ENCODE peak calls at places on chromosomes 4 and X, in five cellular contexts. M, R, P, T and G are unnamed samples.

GRCh38 chr4:40309250-40309774 is 25.8 kb upstream of the CHRNA9 start:
- DNase-seq in M (peak), R (peak), P (peak), T (peak), G (peak)

GRCh38 chrX:74383611-74384010 is 37.7 kb upstream of the SLC16A2 start:
- DNase-seq in M (peak), R (peak), P (no peak), T (no peak), G (no peak)

GRCh38 chr4:166924456-166924855 is 309.8 kb downstream of the SPOCK3 start:
- DNase-seq in M (no peak), R (no peak), P (no peak), T (no peak), G (no peak)

GRCh38 chr4:25437951-25438350 is 60.9 kb downstream of the ANAPC4 start:
- DNase-seq in M (no peak), R (no peak), P (no peak), T (no peak), G (no peak)

GRCh38 chr4:108336076-108336475 is 167.3 kb upstream of the LEF1 start:
- DNase-seq in M (no peak), R (no peak), P (no peak), T (no peak), G (no peak)

GRCh38 chr4:37535872-37536271 is 150.3 kb downstream of the RELL1 start:
- DNase-seq in M (no peak), R (no peak), P (no peak), T (no peak), G (no peak)

GRCh38 chr4:108118505-108118904 is 50.2 kb downstream of the LEF1 start:
- DNase-seq in M (peak), R (no peak), P (peak), T (no peak), G (peak)

GRCh38 chr4:131137196-131137595 is 2011.9 kb upstream of the PCDH10 start:
- DNase-seq in M (no peak), R (no peak), P (no peak), T (no peak), G (no peak)

GRCh38 chr4:1235381-1236102 is 13.4 kb downstream of the CTBP1 start:
- DNase-seq in M (no peak), R (no peak), P (no peak), T (no peak), G (no peak)

GRCh38 chrX:27598312-27598711 is 8.2 kb downstream of the DCAF8L2 start:
- DNase-seq in M (peak), R (no peak), P (no peak), T (no peak), G (no peak)

GRCh38 chrX:17597836-17598434 is 139.4 kb upstream of the SCML1 start:
- DNase-seq in M (no peak), R (no peak), P (no peak), T (no peak), G (no peak)

GRCh38 chr4:47040828-47041227 is 9.5 kb downstream of the GABRB1 start:
- DNase-seq in M (no peak), R (no peak), P (no peak), T (no peak), G (no peak)

GRCh38 chrX:47644557-47645091 is 5.7 kb downstream of the ELK1 start:
- DNase-seq in M (no peak), R (peak), P (no peak), T (no peak), G (no peak)

GRCh38 chrX:153827903-153828302 is 2.4 kb downstream of the PDZD4 start:
- DNase-seq in M (no peak), R (no peak), P (no peak), T (no peak), G (no peak)

GRCh38 chr4:55447826-55448225 is 52.1 kb downstream of the TMEM165 start:
- DNase-seq in M (no peak), R (no peak), P (no peak), T (no peak), G (no peak)

GRCh38 chrX:155293771-155294170 is 29.5 kb upstream of the RAB39B start:
- DNase-seq in M (peak), R (no peak), P (no peak), T (no peak), G (no peak)

GRCh38 chrX:109199726-109200125 is 282.2 kb downstream of the GUCY2F start:
- DNase-seq in M (no peak), R (no peak), P (no peak), T (no peak), G (no peak)

GRCh38 chr4:56215138-56215793 is 172.0 kb downstream of the AASDH start:
- DNase-seq in M (peak), R (no peak), P (no peak), T (no peak), G (no peak)

GRCh38 chr4:85446462-85446861 is 28.5 kb upstream of the ARHGAP24 start:
- DNase-seq in M (no peak), R (no peak), P (no peak), T (no peak), G (no peak)

GRCh38 chr4:8507251-8507570 is 66.6 kb downstream of the TRMT44 start:
- DNase-seq in M (no peak), R (no peak), P (no peak), T (no peak), G (no peak)

GRCh38 chr4:179196511-179196910 is 1754.3 kb upstream of the AGA start:
- DNase-seq in M (no peak), R (no peak), P (no peak), T (no peak), G (no peak)

GRCh38 chr4:99945718-99946345 is 586 bp downstream of the DNAJB14 start:
- DNase-seq in M (peak), R (peak), P (peak), T (no peak), G (no peak)
- TF ChIP-seq CREB1 in M (no peak), R (no peak), P (no peak), T (no peak), G (no peak)

GRCh38 chr4:10944321-10944720 is 259.8 kb upstream of the CLNK start:
- DNase-seq in M (no peak), R (no peak), P (no peak), T (no peak), G (no peak)

GRCh38 chr4:10951306-10951705 is 266.7 kb upstream of the CLNK start:
- DNase-seq in M (no peak), R (no peak), P (no peak), T (no peak), G (no peak)

GRCh38 chr4:10947898-10948297 is 263.3 kb upstream of the CLNK start:
- DNase-seq in M (no peak), R (no peak), P (no peak), T (no peak), G (no peak)

DNA sequence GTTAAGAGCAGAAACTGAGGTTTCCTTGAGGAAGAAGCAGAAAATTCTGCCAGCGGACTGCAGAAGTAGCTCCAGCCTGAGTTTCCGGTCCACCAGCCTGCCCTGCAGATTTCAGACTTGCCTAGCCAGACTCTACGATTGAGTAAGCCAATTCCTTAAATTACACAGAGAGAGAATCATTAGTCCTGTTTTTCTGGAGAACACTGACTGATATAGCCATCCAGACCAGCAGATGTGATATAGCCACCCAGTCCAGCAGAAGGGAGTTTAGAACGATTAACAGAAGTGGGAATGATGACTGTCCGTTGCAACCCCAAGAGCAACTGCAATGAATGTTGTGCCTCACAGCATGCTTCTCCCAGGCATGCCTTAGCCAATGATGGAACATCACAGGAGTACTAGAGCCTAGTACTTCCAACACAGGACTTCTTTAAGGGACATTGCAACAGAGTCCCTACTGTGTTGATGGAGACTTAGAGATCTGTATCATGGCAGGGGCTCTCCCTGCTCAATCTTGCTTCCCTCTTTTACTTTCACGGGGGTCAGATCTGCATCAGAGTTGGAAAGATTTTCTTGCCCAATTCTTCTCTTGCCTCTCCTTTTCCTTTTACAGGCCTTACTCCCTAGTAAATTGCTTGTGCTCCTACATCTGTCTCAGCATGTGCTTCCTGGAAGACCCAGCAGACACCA is 264.6 kb upstream of the CLNK start:
- DNase-seq in M (no peak), R (no peak), P (no peak), T (no peak), G (no peak)
- TF ChIP-seq USF2 in M (no peak), R (no peak), P (no peak), T (no peak), G (no peak)

DNA sequence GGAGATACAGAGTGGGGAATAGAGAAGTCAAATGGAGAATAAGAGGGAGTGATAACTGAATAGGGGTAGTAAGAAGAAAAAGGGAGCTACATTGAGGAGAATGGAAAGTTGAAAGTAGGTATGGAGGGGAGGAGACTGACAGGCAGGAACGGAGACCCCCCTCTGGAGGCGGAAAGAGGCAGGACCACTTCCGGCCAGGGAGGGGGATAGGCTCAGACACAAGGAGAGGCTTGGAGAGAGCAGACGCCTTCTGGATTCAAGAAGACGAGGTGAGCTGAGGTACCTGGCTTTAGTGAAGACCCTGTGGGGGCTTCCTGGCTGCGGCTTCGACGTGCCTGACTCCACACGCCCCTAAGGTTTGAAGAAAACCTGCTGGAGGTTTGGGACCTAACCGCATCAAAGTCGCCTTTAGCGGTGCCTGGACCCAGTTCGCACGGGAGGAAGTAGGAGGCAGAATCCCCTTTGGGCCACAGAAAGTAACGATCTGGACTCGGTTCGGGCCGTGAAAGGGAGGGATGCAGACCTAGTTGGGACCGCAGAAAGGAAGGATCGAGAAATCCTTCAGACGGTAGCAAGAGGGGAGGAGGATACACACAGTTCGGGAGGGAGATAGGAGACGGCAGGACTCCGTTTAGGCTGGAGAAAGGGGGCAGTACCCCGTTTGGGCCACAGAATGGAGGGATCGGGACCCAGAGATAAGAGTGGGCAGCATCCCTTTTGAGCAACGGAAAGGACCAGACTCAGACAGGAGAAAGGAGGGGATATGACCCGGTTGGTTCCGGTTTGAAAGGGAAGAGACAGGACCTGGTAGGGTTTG is at the start of gene TRO:
- DNase-seq in M (no peak), R (peak), P (no peak), T (peak), G (no peak)
- TF ChIP-seq CREB1 in M (no peak), R (no peak), P (no peak), T (no peak), G (no peak)

GRCh38 chr4:52110171-52110570 is 59.1 kb downstream of the SPATA18 start:
- DNase-seq in M (no peak), R (no peak), P (no peak), T (no peak), G (no peak)
- TF ChIP-seq USF2 in M (no peak), R (no peak), P (no peak), T (no peak), G (no peak)

GRCh38 chr4:76546282-76547166 is 111.5 kb downstream of the SHROOM3 start:
- DNase-seq in M (no peak), R (no peak), P (no peak), T (no peak), G (no peak)

GRCh38 chr4:76543378-76543777 is 108.3 kb downstream of the SHROOM3 start:
- DNase-seq in M (no peak), R (no peak), P (no peak), T (no peak), G (no peak)

GRCh38 chr4:76548704-76549103 is 113.7 kb downstream of the SHROOM3 start:
- DNase-seq in M (no peak), R (no peak), P (no peak), T (no peak), G (no peak)

GRCh38 chr4:76547167-76547760 is 112.2 kb downstream of the SHROOM3 start:
- DNase-seq in M (no peak), R (no peak), P (no peak), T (no peak), G (no peak)

DNA sequence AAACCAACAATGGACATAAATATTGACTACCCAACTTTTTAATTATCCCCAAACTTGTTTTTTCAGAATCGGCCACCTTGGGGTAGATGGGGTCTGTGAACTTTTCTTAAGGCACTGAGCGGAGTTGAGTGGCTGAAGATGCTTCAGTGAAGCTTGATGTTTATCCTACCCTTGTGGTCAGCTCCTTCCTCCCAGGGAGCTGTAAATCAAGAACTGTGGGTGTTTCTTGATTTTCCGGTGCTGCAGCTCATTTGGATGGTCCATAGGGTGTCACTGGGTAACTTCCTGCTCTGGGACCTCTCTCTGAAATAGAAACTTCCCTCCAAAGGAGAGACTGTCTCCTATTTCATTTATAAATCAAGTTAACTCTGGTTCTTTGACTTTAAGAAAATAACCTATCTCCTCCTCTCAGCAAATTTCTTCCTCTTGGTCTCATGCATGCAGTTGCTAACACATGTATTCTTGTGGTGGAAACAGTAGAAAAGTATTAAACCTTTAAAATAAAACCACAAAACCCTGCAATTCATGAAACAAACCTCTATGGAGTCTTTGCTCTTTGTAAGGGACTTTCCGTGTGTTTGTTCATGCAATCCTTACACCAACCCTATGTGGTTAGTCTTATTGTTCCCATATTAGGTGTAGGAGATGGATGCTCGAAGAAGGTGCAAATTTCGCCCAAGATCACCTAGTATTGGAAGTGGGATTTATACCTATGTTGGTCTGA is 110.3 kb downstream of the SHROOM3 start:
- DNase-seq in M (no peak), R (no peak), P (no peak), T (no peak), G (no peak)
- TF ChIP-seq CREB1 in M (no peak), R (no peak), P (no peak), T (no peak), G (no peak)

DNA sequence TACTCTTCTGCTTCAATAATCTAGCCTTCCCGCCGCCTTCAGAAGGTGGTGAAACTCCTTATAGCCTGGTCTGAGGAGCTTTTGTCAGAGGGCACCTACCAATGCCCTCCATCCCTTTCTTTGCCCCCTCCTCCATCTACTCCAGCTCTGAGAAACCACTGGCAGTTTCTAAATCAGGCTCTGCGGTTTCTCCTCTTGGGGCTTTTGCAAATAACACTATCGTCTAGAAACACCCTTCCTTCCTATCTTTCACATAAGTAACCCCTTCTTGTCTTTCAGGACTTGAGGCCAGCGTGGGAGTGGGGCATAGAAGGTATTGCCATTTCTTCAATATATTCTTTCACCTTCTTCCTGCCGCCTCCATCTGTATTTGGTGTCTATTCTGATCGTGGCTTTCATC is 1.2 kb upstream of the EFHC2 start:
- DNase-seq in M (no peak), R (no peak), P (peak), T (no peak), G (no peak)
- TF ChIP-seq USF2 in M (no peak), R (no peak), P (no peak), T (no peak), G (no peak)